ENCODE peak calls at places on chromosomes 4 and X, in five cellular contexts. One of them, this sample, is unnamed.

GRCh38 chr4:140367738-140368137 is 5.7 kb upstream of the SCOC start:
- DNase-seq in T-helper 2 cell: no peak
- DNase-seq in Kasumi-1: no peak
- DNase-seq in omental fat pad: no peak
- DNase-seq in neuronal stem cell: no peak
- DNase-seq in this sample: no peak

GRCh38 chr4:128294464-128294863 is 6.9 kb upstream of the PGRMC2 start:
- DNase-seq in neuronal stem cell: no peak
- DNase-seq in T-helper 2 cell: no peak
- DNase-seq in omental fat pad: no peak
- DNase-seq in Kasumi-1: no peak
- DNase-seq in this sample: no peak

GRCh38 chrX:124234348-124234747 is 98.1 kb upstream of the TEX13D start:
- DNase-seq in Kasumi-1: no peak
- DNase-seq in neuronal stem cell: no peak
- DNase-seq in T-helper 2 cell: no peak
- DNase-seq in omental fat pad: no peak
- DNase-seq in this sample: no peak

GRCh38 chr4:109973529-109973905 is 60.8 kb downstream of the EGF start:
- DNase-seq in omental fat pad: no peak
- DNase-seq in neuronal stem cell: no peak
- DNase-seq in T-helper 2 cell: no peak
- DNase-seq in Kasumi-1: no peak
- DNase-seq in this sample: no peak

GRCh38 chr4:65825121-65825520 is 154.8 kb upstream of the EPHA5 start:
- DNase-seq in T-helper 2 cell: no peak
- DNase-seq in neuronal stem cell: no peak
- DNase-seq in Kasumi-1: no peak
- DNase-seq in omental fat pad: no peak
- DNase-seq in this sample: no peak

GRCh38 chr4:15912236-15912635 is 26.3 kb downstream of the FGFBP1 start:
- DNase-seq in T-helper 2 cell: no peak
- DNase-seq in omental fat pad: no peak
- DNase-seq in neuronal stem cell: no peak
- DNase-seq in Kasumi-1: no peak
- DNase-seq in this sample: no peak

GRCh38 chr4:89509708-89510269 is 202.2 kb upstream of the GPRIN3 start:
- DNase-seq in neuronal stem cell: no peak
- DNase-seq in T-helper 2 cell: no peak
- DNase-seq in Kasumi-1: no peak
- DNase-seq in omental fat pad: no peak
- DNase-seq in this sample: no peak

GRCh38 chrX:13684361-13684760 is 4.6 kb upstream of the RAB9A start:
- DNase-seq in neuronal stem cell: no peak
- DNase-seq in omental fat pad: no peak
- DNase-seq in T-helper 2 cell: no peak
- DNase-seq in Kasumi-1: no peak
- DNase-seq in this sample: no peak

GRCh38 chr4:71189471-71189870 is 149.3 kb upstream of the SLC4A4 start:
- DNase-seq in omental fat pad: no peak
- DNase-seq in Kasumi-1: no peak
- DNase-seq in T-helper 2 cell: no peak
- DNase-seq in neuronal stem cell: no peak
- DNase-seq in this sample: no peak

GRCh38 chr4:7206856-7207567 is 14.7 kb downstream of the SORCS2 start:
- DNase-seq in omental fat pad: no peak
- DNase-seq in neuronal stem cell: peak
- DNase-seq in Kasumi-1: no peak
- DNase-seq in T-helper 2 cell: no peak
- DNase-seq in this sample: peak

GRCh38 chr4:88792821-88793220 is 95.2 kb upstream of the NAP1L5 start:
- DNase-seq in omental fat pad: no peak
- DNase-seq in Kasumi-1: no peak
- DNase-seq in neuronal stem cell: no peak
- DNase-seq in T-helper 2 cell: no peak
- DNase-seq in this sample: no peak

GRCh38 chr4:156377036-156377700 is 423.5 kb upstream of the CTSO start:
- DNase-seq in neuronal stem cell: no peak
- DNase-seq in omental fat pad: no peak
- DNase-seq in T-helper 2 cell: no peak
- DNase-seq in Kasumi-1: no peak
- DNase-seq in this sample: no peak

GRCh38 chr4:8847764-8848163 is 23.9 kb downstream of the HMX1 start:
- DNase-seq in Kasumi-1: no peak
- DNase-seq in omental fat pad: no peak
- DNase-seq in neuronal stem cell: no peak
- DNase-seq in T-helper 2 cell: no peak
- DNase-seq in this sample: peak

GRCh38 chr4:55311792-55312490 is 34.1 kb upstream of the SRD5A3 start:
- DNase-seq in Kasumi-1: no peak
- DNase-seq in omental fat pad: no peak
- DNase-seq in T-helper 2 cell: no peak
- DNase-seq in neuronal stem cell: no peak
- DNase-seq in this sample: no peak

This sample was measured in ecto neural progenitor cell.